ENCODE peak calls at places on chromosomes 16 and 17, in seven cellular contexts. W is mesothelial cell of epicardium, H is lung, T is endodermal cell, E is HFF-Myc, P is lower lobe of right lung, V is astrocyte of the spinal cord. U is an unnamed sample.

GRCh38 chr17:78672880-78673371 is 95.7 kb upstream of the DNAH17 start:
- DNase-seq in V (peak; percentile 15), W (no peak), H (no peak), E (no peak), T (peak; percentile 42), P (no peak), U (no peak)

GRCh38 chr16:35792516-35793285 is 2333.3 kb downstream of the TP53TG3F start:
- DNase-seq in H (no peak), E (no peak), V (no peak), T (no peak), W (no peak), P (no peak), U (no peak)

GRCh38 chr16:81493755-81494433 is 49.3 kb downstream of the CMIP start:
- DNase-seq in V (peak; percentile 80), T (peak; percentile 68), P (no peak), E (peak; percentile 57), W (no peak), H (no peak), U (no peak)

GRCh38 chr16:3876695-3877094 is 3.8 kb downstream of the CREBBP start:
- DNase-seq in P (no peak), H (no peak), V (no peak), W (no peak), T (no peak), E (no peak), U (no peak)

GRCh38 chr16:75289189-75289588 is 37.8 kb upstream of the BCAR1 start:
- DNase-seq in P (no peak), T (peak; percentile 79), V (peak; percentile 24), E (no peak), H (no peak), W (no peak), U (no peak)

GRCh38 chr16:47254771-47255170 is 111.0 kb upstream of the NETO2 start:
- DNase-seq in W (no peak), H (no peak), V (no peak), T (no peak), E (no peak), P (no peak), U (no peak)

GRCh38 chr16:89422527-89422904 is 67.8 kb downstream of the ANKRD11 start:
- DNase-seq in E (no peak), W (no peak), V (peak; percentile 63), H (no peak), P (no peak), T (no peak), U (no peak)

GRCh38 chr17:57674894-57675293 is 70.2 kb downstream of the CCDC182 start:
- DNase-seq in W (peak; percentile 29), H (peak; percentile 21), V (no peak), E (no peak), P (no peak), T (peak; percentile 39), U (no peak)

GRCh38 chr17:81801327-81801726 is 2.6 kb upstream of the GCGR start:
- DNase-seq in V (no peak), H (no peak), W (no peak), T (no peak), E (no peak), P (no peak), U (no peak)

GRCh38 chr16:23595246-23595950 is 718 bp downstream of the NDUFAB1 start:
- DNase-seq in T (no peak), V (no peak), W (peak; percentile 37), P (no peak), E (no peak), H (no peak), U (no peak)

GRCh38 chr17:17269926-17270773 is 10.9 kb downstream of the COPS3 start:
- DNase-seq in P (no peak), V (no peak), E (no peak), T (peak; percentile 84), H (no peak), W (no peak), U (no peak)
- TF ChIP-seq CTCF in P (peak; percentile 22), V (peak; percentile 42), E (peak; percentile 40), T (peak; percentile 83), H (no peak), W (peak; percentile 24), U (no peak)

DNA sequence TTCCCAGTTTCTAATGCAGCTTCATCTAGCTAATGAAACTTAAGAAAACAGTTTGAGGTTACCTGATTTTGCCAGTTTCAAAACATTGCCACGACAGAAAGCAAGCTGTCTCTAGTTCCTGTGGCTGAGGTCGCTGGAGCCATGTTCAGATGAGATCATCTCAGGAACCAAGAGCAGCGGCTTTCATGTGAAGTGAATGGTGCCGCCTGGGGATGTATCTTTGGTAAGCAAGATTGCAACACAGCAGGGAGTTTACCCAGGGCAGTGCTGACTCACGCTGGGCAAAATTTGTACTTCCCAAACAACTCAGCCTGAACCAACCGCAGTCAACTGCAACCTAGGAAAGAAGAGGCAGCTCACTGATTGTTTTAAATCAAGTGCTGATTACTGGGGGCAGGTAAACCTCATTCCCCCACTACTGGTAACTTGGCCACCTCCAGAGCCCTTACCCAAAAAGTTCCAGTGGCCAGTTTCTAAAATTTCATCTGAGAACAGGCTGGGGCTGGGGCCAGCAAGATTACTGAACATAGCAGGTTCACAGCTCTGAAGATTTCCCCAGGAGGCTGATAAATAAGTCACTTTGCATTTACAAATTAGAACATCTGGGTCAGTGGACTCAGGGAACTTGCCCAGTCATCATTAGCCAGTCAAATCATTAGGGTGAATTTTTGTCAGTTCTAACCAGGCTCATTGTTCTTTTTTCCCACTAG is at the start of gene RFFL:
- DNase-seq in W (peak; percentile 69), P (peak; percentile 89), H (peak; percentile 91), T (peak; percentile 98), E (peak; percentile 92), V (peak; percentile 98), U (no peak)
- TF ChIP-seq CTCF in W (no peak), P (no peak), H (no peak), T (peak; percentile 9), E (peak; percentile 15), V (no peak), U (peak; percentile 29)

GRCh38 chr16:57862698-57863433 is 60.6 kb upstream of the KIFC3 start:
- DNase-seq in T (peak; percentile 71), V (no peak), H (no peak), P (no peak), W (no peak), E (no peak), U (no peak)

GRCh38 chr16:57863434-57864160 is 61.3 kb upstream of the KIFC3 start:
- DNase-seq in W (peak; percentile 42), V (peak; percentile 83), E (peak; percentile 51), H (peak; percentile 68), T (peak; percentile 88), P (peak; percentile 60), U (no peak)

GRCh38 chr16:57855188-57855587 is 52.9 kb upstream of the KIFC3 start:
- DNase-seq in V (no peak), H (no peak), P (no peak), E (no peak), T (no peak), W (no peak), U (no peak)

GRCh38 chr16:57858635-57859034 is 56.3 kb upstream of the KIFC3 start:
- DNase-seq in H (no peak), T (peak; percentile 38), E (no peak), P (no peak), W (no peak), V (no peak), U (no peak)

GRCh38 chr16:57859331-57859730 is 57.0 kb upstream of the KIFC3 start:
- DNase-seq in P (no peak), H (no peak), V (peak; percentile 64), E (no peak), T (peak; percentile 89), W (no peak), U (no peak)
- TF ChIP-seq CTCF in P (no peak), H (no peak), V (peak; percentile 54), E (peak; percentile 42), T (peak; percentile 76), W (no peak), U (peak; percentile 6)

GRCh38 chr16:70467113-70467512 is 12.7 kb downstream of the FCSK start:
- DNase-seq in V (no peak), W (no peak), E (no peak), H (no peak), T (peak; percentile 49), P (no peak), U (no peak)
- TF ChIP-seq CTCF in V (no peak), W (no peak), E (no peak), H (no peak), T (peak; percentile 53), P (no peak), U (no peak)

DNA sequence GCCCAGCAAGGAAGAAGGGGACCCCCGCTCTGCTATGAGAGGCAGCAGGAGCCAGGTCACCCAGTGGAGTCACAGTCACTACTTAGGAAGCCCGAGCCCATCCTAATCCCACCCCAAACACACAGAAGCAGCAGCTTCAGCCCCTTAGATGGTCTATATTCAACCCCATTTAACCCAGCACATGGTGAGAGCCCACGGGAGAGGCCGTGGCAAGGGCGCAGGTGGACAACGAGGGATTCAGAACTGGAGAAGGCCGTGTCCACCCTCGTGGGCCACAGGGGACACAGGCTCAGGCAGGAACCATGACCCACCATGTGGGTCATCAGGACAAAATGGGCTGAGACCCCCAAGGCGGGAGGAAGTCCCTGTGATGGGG is 1.6 kb upstream of the TRPV3 start:
- DNase-seq in T (peak; percentile 38), V (no peak), P (no peak), E (no peak), H (no peak), W (no peak), U (no peak)
- TF ChIP-seq CTCF in T (no peak), V (no peak), P (no peak), E (no peak), H (no peak), W (no peak), U (no peak)

DNA sequence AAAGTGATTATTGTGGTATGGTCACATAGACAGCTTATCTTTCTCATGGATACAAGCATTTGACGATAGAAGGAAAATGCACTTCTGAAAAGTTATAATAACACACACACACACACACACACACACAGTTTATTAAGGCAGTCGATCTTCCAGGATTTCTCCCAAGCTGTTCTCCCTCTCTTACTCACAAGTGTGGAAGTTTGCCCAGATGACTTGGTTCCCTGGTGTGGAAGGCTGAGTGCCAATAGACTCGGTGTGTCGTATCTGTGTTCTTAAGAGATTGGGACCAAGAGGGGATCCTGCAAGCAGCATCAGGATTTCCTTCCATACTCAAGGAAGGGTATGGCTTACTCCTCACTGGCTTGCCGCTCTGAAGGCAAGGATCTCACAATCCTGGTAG is 279.6 kb downstream of the HS3ST3B1 start:
- DNase-seq in T (peak; percentile 39), W (no peak), P (no peak), E (no peak), H (no peak), V (no peak), U (no peak)
- TF ChIP-seq CTCF in T (no peak), W (no peak), P (no peak), E (no peak), H (no peak), V (no peak), U (no peak)

U was measured in D721Med.